ENCODE peak calls at places on chromosomes 5 and 9, in six cellular contexts. J, G, X, S, R and V are unnamed samples.

GRCh38 chr5:133421394-133421793 is 190.9 kb downstream of the FSTL4 start:
- DNase-seq in X (peak), G (no peak), S (peak), J (peak), R (no peak), V (no peak)

GRCh38 chr5:123813937-123814624 is 302.1 kb downstream of the CSNK1G3 start:
- DNase-seq in R (peak), G (peak), S (peak), J (no peak), X (no peak), V (no peak)

GRCh38 chr9:91914404-91914803 is 35.6 kb downstream of the ROR2 start:
- DNase-seq in J (peak), X (peak), S (no peak), G (no peak), R (no peak), V (no peak)

GRCh38 chr5:16617272-16617973 is 626 bp upstream of the RETREG1 start:
- DNase-seq in J (peak), X (no peak), R (no peak), S (no peak), G (no peak), V (no peak)

GRCh38 chr5:119282628-119283027 is 73.2 kb upstream of the TNFAIP8 start:
- DNase-seq in S (no peak), X (no peak), R (no peak), G (no peak), J (no peak), V (no peak)

GRCh38 chr5:29796018-29796417 is 1397.5 kb upstream of the CDH6 start:
- DNase-seq in R (no peak), J (peak), X (no peak), S (no peak), G (no peak), V (no peak)

GRCh38 chr9:78919701-78920100 is 622.8 kb downstream of the PSAT1 start:
- DNase-seq in S (no peak), R (no peak), X (no peak), J (no peak), G (peak), V (no peak)

GRCh38 chr5:16737173-16737572 is 120.4 kb upstream of the RETREG1 start:
- DNase-seq in S (no peak), G (no peak), R (no peak), X (no peak), J (no peak), V (no peak)

GRCh38 chr9:128011071-128011817 is 30.5 kb upstream of the EEIG1 start:
- DNase-seq in X (peak), J (no peak), G (no peak), R (no peak), S (no peak), V (no peak)

GRCh38 chr5:169161022-169161680 is 139.8 kb downstream of the SLIT3 start:
- DNase-seq in G (peak), S (peak), X (no peak), R (peak), J (peak), V (peak)

GRCh38 chr5:74576941-74577456 is 63.5 kb downstream of the ENC1 start:
- DNase-seq in J (no peak), R (peak), X (no peak), G (peak), S (peak), V (no peak)

GRCh38 chr9:134406366-134407122 is 80.3 kb downstream of the RXRA start:
- DNase-seq in R (peak), G (no peak), X (no peak), S (peak), J (no peak), V (no peak)

GRCh38 chr9:93346240-93347112 is 105.0 kb upstream of the FAM120A start:
- DNase-seq in J (no peak), R (no peak), G (no peak), X (peak), S (peak), V (peak)

GRCh38 chr5:141850183-141850768 is 27.9 kb downstream of the PCDH1 start:
- DNase-seq in R (no peak), S (no peak), G (peak), X (no peak), J (no peak), V (peak)
- H3K23ac ChIP-seq in R (no peak), S (peak), G (peak), X (no peak), J (no peak), V (peak)

GRCh38 chr5:173622639-173623038 is 6.2 kb upstream of the BOD1 start:
- DNase-seq in X (no peak), R (no peak), S (no peak), J (no peak), G (no peak), V (no peak)
- H2AFZ ChIP-seq in X (peak), R (no peak), S (no peak), J (no peak), G (no peak), V (no peak)

GRCh38 chr5:179904463-179905143 is 3.1 kb downstream of the TBC1D9B start:
- DNase-seq in G (no peak), S (no peak), R (no peak), X (no peak), J (no peak), V (no peak)
- H3K23ac ChIP-seq in G (no peak), S (peak), R (no peak), X (no peak), J (no peak), V (no peak)

GRCh38 chr5:106766913-106767312 is 903.8 kb downstream of the EFNA5 start:
- DNase-seq in R (no peak), S (no peak), G (no peak), X (no peak), J (no peak), V (no peak)
- H2AFZ ChIP-seq in R (no peak), S (no peak), G (no peak), X (no peak), J (no peak), V (no peak)

GRCh38 chr9:5642170-5642569 is 13.3 kb downstream of the RIC1 start:
- DNase-seq in J (no peak), S (no peak), R (no peak), G (no peak), X (no peak), V (no peak)
- H3K23ac ChIP-seq in J (no peak), S (no peak), R (no peak), G (no peak), X (no peak), V (no peak)

GRCh38 chr5:39665328-39665727 is 240.5 kb upstream of the DAB2 start:
- DNase-seq in R (no peak), X (no peak), J (no peak), G (no peak), S (no peak), V (no peak)
- H2AFZ ChIP-seq in R (no peak), X (no peak), J (no peak), G (no peak), S (no peak), V (no peak)

GRCh38 chr5:96691503-96692303 is 29.5 kb downstream of the CAST start:
- DNase-seq in X (no peak), R (peak), S (no peak), G (peak), J (no peak), V (no peak)
- H3K23ac ChIP-seq in X (no peak), R (no peak), S (no peak), G (peak), J (no peak), V (no peak)

DNA sequence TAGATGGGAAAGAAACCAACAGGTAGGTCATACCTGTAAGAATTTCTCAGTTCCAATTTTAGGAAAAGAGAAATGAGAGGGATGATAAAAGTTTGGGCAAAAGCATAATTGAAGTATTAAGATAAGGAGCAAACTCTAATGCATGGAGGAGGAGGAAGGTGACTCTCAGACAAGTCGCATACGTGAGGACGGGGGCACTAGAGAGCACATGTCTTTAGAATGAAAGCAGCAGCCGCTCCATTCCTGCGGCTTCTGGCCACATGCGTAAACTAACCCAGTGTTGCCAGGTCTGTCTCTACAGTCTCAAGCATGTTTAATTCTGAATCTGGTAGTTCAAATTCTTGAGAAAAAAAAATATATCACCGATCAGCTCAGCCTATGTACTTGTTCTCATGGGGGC is 371.5 kb upstream of the SLC30A5 start:
- DNase-seq in G (no peak), X (no peak), R (no peak), S (no peak), J (no peak), V (no peak)
- H2AFZ ChIP-seq in G (no peak), X (no peak), R (no peak), S (no peak), J (no peak), V (no peak)